ENCODE peak calls at places on chromosomes 7 and 10, in four cellular contexts. J, B, U and H are unnamed samples. For H3K4me1, the result is how much of the 10 kb centered on the place peaks cover.

GRCh38 chr7:151079199-151079910 is 1.3 kb downstream of the FASTK start:
- DNase-seq in B (no peak), U (no peak), J (no peak), H (no peak)

GRCh38 chr10:26869528-26869927 is 8.8 kb upstream of the ABI1 start:
- DNase-seq in U (no peak), J (no peak), B (no peak), H (peak)

GRCh38 chr10:95133016-95133752 is 60.9 kb upstream of the ACSM6 start:
- DNase-seq in B (peak), J (peak), U (peak), H (peak)

GRCh38 chr7:27212587-27213149 is 12.8 kb upstream of the HOXA13 start:
- DNase-seq in U (no peak), B (no peak), J (no peak), H (no peak)

GRCh38 chr10:113126506-113127192 is 176.6 kb downstream of the TCF7L2 start:
- DNase-seq in J (no peak), B (no peak), U (no peak), H (peak)

GRCh38 chr10:96858038-96858705 is 26.1 kb downstream of the LCOR start:
- DNase-seq in J (no peak), B (no peak), U (no peak), H (no peak)

GRCh38 chr7:149680316-149681025 is 92.9 kb downstream of the ZNF467 start:
- DNase-seq in J (no peak), U (no peak), B (no peak), H (no peak)

GRCh38 chr7:156652886-156653568 is 12.5 kb downstream of the RNF32 start:
- DNase-seq in U (no peak), J (no peak), B (no peak), H (peak)

GRCh38 chr7:69787736-69788431 is 189.6 kb downstream of the AUTS2 start:
- DNase-seq in U (no peak), J (no peak), B (no peak), H (no peak)

DNA sequence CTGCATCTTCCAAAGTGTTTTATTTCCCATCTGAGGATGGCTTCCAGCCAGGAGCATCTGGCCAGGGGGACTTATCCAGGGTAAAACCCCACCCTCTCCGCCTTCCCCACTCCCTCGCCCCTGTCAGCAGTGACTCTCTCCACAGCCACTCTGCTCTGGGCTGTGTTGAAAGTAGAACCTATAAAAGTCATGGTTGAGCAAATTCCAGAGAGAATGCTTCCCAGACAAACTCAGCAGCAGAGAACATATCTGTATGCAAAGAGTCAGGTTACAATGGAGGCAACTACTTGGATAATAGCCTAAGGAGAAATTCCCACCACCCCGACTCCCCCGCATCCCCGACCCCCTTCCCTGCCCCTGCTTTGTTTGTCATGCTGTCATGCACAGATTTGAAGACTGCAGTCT is 110.9 kb upstream of the ANLN start:
- DNase-seq in B (no peak), J (no peak), U (no peak), H (no peak)
- H3K4me1 ChIP-seq in B (under half), J (under half), U (under half), H (half or more)

GRCh38 chr7:103240806-103241205 is 56.4 kb upstream of the PMPCB start:
- DNase-seq in J (no peak), U (no peak), B (no peak), H (no peak)
- TF ChIP-seq CBX5 in J (no peak), U (no peak), B (no peak), H (no peak)

GRCh38 chr7:494261-494687 is 25.4 kb downstream of the PDGFA start:
- DNase-seq in J (no peak), U (no peak), B (peak), H (no peak)

GRCh38 chr7:495761-496321 is 23.8 kb downstream of the PDGFA start:
- DNase-seq in B (no peak), U (no peak), J (no peak), H (no peak)

GRCh38 chr7:495326-495725 is 24.3 kb downstream of the PDGFA start:
- DNase-seq in J (no peak), U (no peak), B (no peak), H (no peak)

GRCh38 chr7:493661-494251 is 25.9 kb downstream of the PDGFA start:
- DNase-seq in B (no peak), J (no peak), U (no peak), H (no peak)

DNA sequence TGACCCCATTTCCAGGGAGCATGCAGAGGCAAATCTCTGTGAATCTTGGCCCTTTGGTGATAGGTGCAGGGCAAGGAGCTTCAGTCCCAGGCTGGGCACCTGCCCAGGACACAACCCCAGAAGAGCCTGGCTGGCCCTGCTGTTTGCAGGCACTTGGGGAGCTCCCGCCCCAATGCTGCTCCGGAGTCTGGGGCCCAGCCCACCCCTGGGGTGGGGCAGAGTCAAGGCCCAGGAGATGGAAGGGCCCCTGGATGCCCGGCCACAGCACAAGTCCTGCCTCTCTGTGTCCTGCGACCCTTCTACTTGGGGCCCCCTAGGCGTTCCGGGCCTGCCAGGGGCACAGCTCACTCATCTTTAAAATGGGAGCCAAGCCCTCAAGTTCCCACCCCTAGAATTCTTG is 24.7 kb downstream of the PDGFA start:
- DNase-seq in B (no peak), U (no peak), J (no peak), H (no peak)
- H3K4me1 ChIP-seq in B (under half), U (under half), J (under half), H (under half)

DNA sequence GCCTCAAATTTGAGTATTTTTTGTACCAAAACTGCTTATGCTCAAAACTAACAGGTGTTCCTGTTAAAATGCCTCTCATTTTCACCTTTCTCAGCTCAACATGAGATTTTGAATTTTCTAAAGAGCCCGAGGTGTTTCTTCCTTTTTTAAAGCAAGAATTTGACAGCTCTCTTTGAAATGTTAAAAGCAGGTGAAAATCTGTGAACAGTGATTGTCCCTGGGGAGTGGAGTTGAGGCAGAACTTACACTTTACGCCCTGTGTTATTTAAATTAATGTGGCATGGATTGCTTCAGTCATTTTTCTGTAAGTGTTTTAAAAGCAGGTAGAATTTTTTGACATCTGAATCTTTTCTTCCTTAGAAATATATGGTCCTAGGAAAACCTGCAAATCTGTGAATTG is 9.2 kb upstream of the GPR15LG start:
- DNase-seq in U (no peak), B (no peak), J (no peak), H (no peak)
- TF ChIP-seq CBX5 in U (no peak), B (no peak), J (no peak), H (no peak)

GRCh38 chr7:28701731-28702130 is 256.4 kb downstream of the TRIL start:
- DNase-seq in B (no peak), U (no peak), J (no peak), H (no peak)

GRCh38 chr7:28700790-28701203 is 257.3 kb downstream of the TRIL start:
- DNase-seq in B (no peak), J (no peak), U (no peak), H (no peak)

GRCh38 chr7:28700084-28700483 is 258.0 kb downstream of the TRIL start:
- DNase-seq in U (no peak), J (no peak), B (no peak), H (no peak)

GRCh38 chr7:28697898-28698563 is 260.1 kb downstream of the TRIL start:
- DNase-seq in U (no peak), B (no peak), J (no peak), H (no peak)

GRCh38 chr7:28698744-28699291 is 259.3 kb downstream of the TRIL start:
- DNase-seq in B (no peak), U (no peak), J (no peak), H (no peak)
- H3K4me1 ChIP-seq in B (under half), U (under half), J (under half), H (under half)

DNA sequence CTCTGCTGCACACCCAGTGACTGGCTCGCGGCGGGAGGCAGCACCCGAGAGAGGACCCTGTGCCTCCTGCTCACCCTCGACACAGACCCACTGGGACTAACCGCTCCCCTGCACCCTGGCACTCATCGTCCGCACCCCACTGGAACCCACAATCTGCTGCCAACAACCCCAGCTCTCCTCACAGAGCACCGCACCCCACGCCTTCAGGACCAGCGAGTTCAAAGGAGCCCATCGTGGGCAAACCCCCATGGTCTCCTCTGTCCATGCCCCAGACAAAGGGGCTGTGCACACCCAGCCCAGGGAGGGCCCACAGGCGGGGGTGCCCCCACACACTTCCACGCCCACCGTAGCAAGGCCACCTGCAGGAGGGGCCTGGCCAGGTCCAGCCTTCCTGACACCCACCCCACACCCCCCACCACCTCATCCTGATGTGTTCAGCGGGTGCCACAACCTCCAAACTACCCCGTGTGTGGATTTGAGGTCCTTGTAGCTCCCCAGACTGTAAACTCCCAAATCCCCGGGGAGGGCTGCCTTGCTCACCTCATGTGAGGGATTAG is 14.0 kb downstream of the RASGEF1A start:
- DNase-seq in J (no peak), U (no peak), B (no peak), H (no peak)
- TF ChIP-seq CBX5 in J (no peak), U (no peak), B (no peak), H (no peak)

GRCh38 chr7:139374246-139374645 is 14.6 kb downstream of the LUC7L2 start:
- DNase-seq in B (no peak), J (no peak), U (no peak), H (no peak)

GRCh38 chr7:139367438-139368155 is 7.9 kb downstream of the LUC7L2 start:
- DNase-seq in U (no peak), B (no peak), J (no peak), H (no peak)

GRCh38 chr7:139366400-139366799 is 6.7 kb downstream of the LUC7L2 start:
- DNase-seq in U (no peak), J (no peak), B (no peak), H (no peak)

GRCh38 chr7:139370943-139371313 is 11.2 kb downstream of the LUC7L2 start:
- DNase-seq in J (no peak), B (no peak), U (no peak), H (no peak)

GRCh38 chr7:139370301-139370942 is 10.7 kb downstream of the LUC7L2 start:
- DNase-seq in J (no peak), B (no peak), U (no peak), H (no peak)
- H3K4me1 ChIP-seq in J (under half), B (under half), U (under half), H (under half)

GRCh38 chr10:32955299-32955772 is 2.7 kb downstream of the ITGB1 start:
- DNase-seq in J (no peak), U (no peak), B (no peak), H (no peak)

GRCh38 chr10:32958085-32958991 is at the start of gene ITGB1:
- DNase-seq in U (peak), J (no peak), B (peak), H (peak)

GRCh38 chr10:32957341-32958084 is 517 bp downstream of the ITGB1 start:
- DNase-seq in B (no peak), J (no peak), U (no peak), H (no peak)

GRCh38 chr10:32955790-32956189 is 2.2 kb downstream of the ITGB1 start:
- DNase-seq in B (no peak), J (no peak), U (no peak), H (no peak)

DNA sequence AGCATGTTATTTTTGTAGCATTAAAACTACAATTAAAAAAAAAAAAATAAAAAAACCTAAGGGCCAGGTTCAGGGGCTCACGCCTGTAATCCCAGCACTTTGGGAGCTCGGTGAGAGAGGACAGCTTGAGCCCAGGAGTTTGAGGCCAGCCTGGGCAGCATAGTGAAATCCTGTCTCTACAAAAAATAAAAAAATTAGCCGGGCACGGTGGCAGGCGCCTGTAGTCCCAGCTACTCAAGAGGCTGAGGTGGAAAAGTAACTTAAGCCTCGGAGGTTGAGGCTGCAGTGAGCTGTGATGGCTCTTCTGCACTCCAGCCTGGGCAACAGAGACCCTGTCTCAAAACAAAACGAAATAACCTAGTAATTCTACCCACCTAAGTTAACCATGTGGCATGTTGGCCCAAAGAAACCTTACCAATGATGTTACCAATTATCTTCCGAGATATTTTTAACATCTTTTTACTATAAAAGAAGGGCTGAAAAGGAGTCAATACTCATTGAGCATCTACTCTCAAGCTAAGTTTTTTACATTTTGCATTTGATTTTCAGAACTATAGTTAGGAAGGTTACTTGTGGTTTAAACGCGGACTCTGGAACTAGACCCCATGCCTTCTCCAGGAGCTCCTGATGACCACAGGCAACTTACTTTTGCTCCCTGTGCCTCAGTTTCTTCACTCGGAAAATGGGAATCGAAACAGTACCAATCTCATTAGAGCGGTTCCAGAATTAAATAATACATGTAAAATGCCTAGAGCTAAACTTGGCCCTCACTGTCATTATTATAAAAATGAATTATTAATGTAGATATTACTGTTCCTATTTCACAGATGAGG is 1.4 kb downstream of the ITGB1 start:
- DNase-seq in B (no peak), U (no peak), J (no peak), H (no peak)
- TF ChIP-seq CBX5 in B (no peak), U (no peak), J (no peak), H (no peak)